ENCODE peak calls at places on chromosomes 5 and 9, in six cellular contexts. D, K, F, L, X and M are unnamed samples.

GRCh38 chr5:136780518-136780917 is 415.2 kb upstream of the TRPC7 start:
- DNase-seq in L (no peak), K (no peak), X (no peak), F (no peak), D (no peak), M (no peak)

GRCh38 chr5:1125030-1125357 is 13.1 kb upstream of the SLC12A7 start:
- DNase-seq in D (no peak), K (peak; percentile 71), X (no peak), F (no peak), L (no peak), M (no peak)

GRCh38 chr9:135103001-135103446 is 15.6 kb downstream of the OLFM1 start:
- DNase-seq in K (no peak), D (no peak), L (no peak), X (no peak), F (no peak), M (no peak)

GRCh38 chr5:15092801-15093200 is 221.2 kb upstream of the ANKH start:
- DNase-seq in K (no peak), X (no peak), D (no peak), F (no peak), L (no peak), M (no peak)

GRCh38 chr9:99647617-99648016 is 174.1 kb upstream of the NR4A3 start:
- DNase-seq in D (no peak), F (no peak), K (no peak), L (no peak), X (no peak), M (no peak)

GRCh38 chr9:100354121-100354800 is 1.5 kb upstream of the TEX10 start:
- DNase-seq in D (no peak), F (no peak), X (no peak), K (no peak), L (no peak), M (no peak)

GRCh38 chr5:176541338-176542134 is 4.3 kb upstream of the RNF44 start:
- DNase-seq in K (no peak), L (peak; percentile 63), X (peak; percentile 85), D (no peak), F (peak; percentile 59), M (peak; percentile 85)

GRCh38 chr9:124590886-124591641 is 83.9 kb upstream of the NR5A1 start:
- DNase-seq in K (no peak), X (no peak), L (no peak), D (no peak), F (no peak), M (no peak)

GRCh38 chr9:4497855-4498254 is 7.6 kb downstream of the SLC1A1 start:
- DNase-seq in K (no peak), L (no peak), F (no peak), X (no peak), D (no peak), M (no peak)

GRCh38 chr5:60207031-60207430 is 313.5 kb upstream of the PDE4D start:
- DNase-seq in K (no peak), L (no peak), X (no peak), D (no peak), F (no peak), M (no peak)

GRCh38 chr9:137065336-137065967 is 4.9 kb downstream of the SAPCD2 start:
- DNase-seq in L (no peak), F (no peak), X (no peak), D (no peak), K (peak; percentile 27), M (no peak)

GRCh38 chr9:31304576-31304975 is 1079.9 kb upstream of the ACO1 start:
- DNase-seq in F (no peak), L (no peak), D (no peak), X (no peak), K (no peak), M (no peak)

GRCh38 chr5:179319741-179320281 is 25.4 kb downstream of the ADAMTS2 start:
- DNase-seq in L (no peak), X (peak; percentile 28), F (no peak), K (no peak), D (no peak), M (peak; percentile 51)

GRCh38 chr5:106399381-106399780 is 1271.4 kb downstream of the EFNA5 start:
- DNase-seq in X (no peak), L (no peak), D (no peak), K (no peak), F (no peak), M (no peak)

GRCh38 chr9:38423273-38423938 is 848 bp downstream of the IGFBPL1 start:
- DNase-seq in L (no peak), K (no peak), X (no peak), F (no peak), D (no peak), M (no peak)

GRCh38 chr5:120388016-120388781 is 75.9 kb upstream of the PRR16 start:
- DNase-seq in K (no peak), F (no peak), X (no peak), D (no peak), L (no peak), M (no peak)

GRCh38 chr5:107469485-107469884 is 201.3 kb downstream of the EFNA5 start:
- DNase-seq in K (no peak), L (no peak), D (no peak), F (no peak), X (no peak), M (no peak)

GRCh38 chr5:115433918-115434317 is 110.7 kb downstream of the FEM1C start:
- DNase-seq in F (no peak), L (no peak), D (no peak), X (no peak), K (no peak), M (no peak)

GRCh38 chr5:171450423-171451246 is 31.2 kb downstream of the FGF18 start:
- DNase-seq in K (no peak), L (no peak), F (no peak), D (no peak), X (peak; percentile 57), M (no peak)

GRCh38 chr5:124661317-124662141 is 84.9 kb downstream of the ZNF608 start:
- DNase-seq in K (peak; percentile 36), D (no peak), F (no peak), L (no peak), X (no peak), M (no peak)

GRCh38 chr5:58133631-58134296 is 326.1 kb downstream of the PLK2 start:
- DNase-seq in X (no peak), D (no peak), F (no peak), L (no peak), K (no peak), M (no peak)

GRCh38 chr5:90709323-90710148 is 150.9 kb downstream of the ADGRV1 start:
- DNase-seq in D (no peak), K (no peak), X (no peak), L (no peak), F (no peak), M (no peak)

GRCh38 chr5:73464016-73464745 is 15.6 kb upstream of the FOXD1 start:
- DNase-seq in L (no peak), D (no peak), K (no peak), X (no peak), F (no peak), M (no peak)

GRCh38 chr5:137453476-137454080 is 45.5 kb downstream of the SPOCK1 start:
- DNase-seq in X (no peak), K (no peak), F (no peak), L (no peak), D (no peak), M (no peak)

GRCh38 chr9:13923381-13923780 is 390.6 kb downstream of the NFIB start:
- DNase-seq in L (no peak), D (no peak), X (no peak), K (no peak), F (no peak), M (no peak)

GRCh38 chr5:140480310-140481014 is 67.0 kb upstream of the EIF4EBP3 start:
- DNase-seq in L (no peak), X (no peak), D (no peak), F (no peak), K (no peak), M (no peak)

GRCh38 chr5:178531786-178532185 is 58.4 kb downstream of the COL23A1 start:
- DNase-seq in X (no peak), L (no peak), D (no peak), F (no peak), K (no peak), M (peak; percentile 45)

GRCh38 chr9:37918665-37919165 is 14.8 kb upstream of the SLC25A51 start:
- DNase-seq in X (no peak), D (no peak), K (no peak), F (no peak), L (no peak), M (no peak)

GRCh38 chr9:98045234-98046160 is 11.0 kb upstream of the NANS start:
- DNase-seq in K (no peak), F (no peak), X (no peak), L (peak; percentile 3), D (no peak), M (no peak)

GRCh38 chr5:164422400-164422799 is 917.0 kb downstream of the MAT2B start:
- DNase-seq in F (no peak), X (no peak), L (no peak), K (no peak), D (no peak), M (no peak)

GRCh38 chr9:21255538-21256212 is 15.9 kb upstream of the IFNA14 start:
- DNase-seq in K (no peak), F (no peak), D (no peak), L (no peak), X (no peak), M (no peak)

GRCh38 chr5:14420136-14420808 is 161.3 kb upstream of the OTULINL start:
- DNase-seq in D (no peak), X (no peak), L (no peak), K (no peak), F (no peak), M (no peak)

GRCh38 chr9:131642496-131643083 is 97.3 kb downstream of the PRRT1B start:
- DNase-seq in K (no peak), L (no peak), D (no peak), F (peak; percentile 38), X (no peak), M (no peak)

GRCh38 chr5:157778121-157778805 is 34.8 kb downstream of the LSM11 start:
- DNase-seq in D (no peak), X (no peak), K (no peak), L (no peak), F (no peak), M (no peak)

GRCh38 chr9:34989056-34989945 is at the start of gene DNAJB5:
- DNase-seq in X (peak; percentile 98), K (peak; percentile 97), D (peak; percentile 89), L (peak; percentile 94), F (peak; percentile 98), M (peak; percentile 98)

GRCh38 chr5:122415481-122416120 is 103.6 kb downstream of the SNCAIP start:
- DNase-seq in F (no peak), K (peak; percentile 14), L (no peak), D (no peak), X (peak; percentile 44), M (no peak)

GRCh38 chr9:133205996-133206931 is 2.8 kb downstream of the OBP2B start:
- DNase-seq in K (no peak), F (no peak), D (no peak), X (no peak), L (no peak), M (peak; percentile 61)

GRCh38 chr9:119370816-119371215 is 1.6 kb upstream of the BRINP1 start:
- DNase-seq in L (no peak), D (no peak), K (peak; percentile 33), X (no peak), F (no peak), M (peak; percentile 68)

GRCh38 chr5:1800470-1801060 is 642 bp upstream of the NDUFS6 start:
- DNase-seq in K (no peak), F (no peak), L (peak; percentile 38), X (no peak), D (no peak), M (peak; percentile 66)

GRCh38 chr5:435961-436640 is 6.9 kb upstream of the EXOC3 start:
- DNase-seq in L (no peak), K (no peak), D (no peak), X (peak; percentile 43), F (peak; percentile 24), M (peak; percentile 53)